ENCODE peak calls at places on chromosomes 4 and X, in five cellular contexts. A is CD14-positive monocyte; H is CD8-positive, alpha-beta T cell; Y is astrocyte of the spinal cord; W is stomach. X is an unnamed sample.

GRCh38 chrX:149865390-149865789 is 15.6 kb upstream of the MAGEA8 start:
- DNase-seq in W (no peak), Y (no peak), H (no peak), A (no peak), X (no peak)

GRCh38 chr4:137630252-137630651 is 98.0 kb upstream of the PCDH18 start:
- DNase-seq in H (no peak), W (no peak), A (no peak), Y (no peak), X (no peak)

GRCh38 chr4:64520393-64520792 is 111.1 kb upstream of the TECRL start:
- DNase-seq in W (no peak), A (no peak), H (no peak), Y (no peak), X (no peak)

GRCh38 chr4:48439988-48440387 is 43.2 kb upstream of the SLC10A4 start:
- DNase-seq in A (no peak), Y (no peak), W (peak), H (no peak), X (peak)

GRCh38 chr4:121233982-121234381 is 69.9 kb upstream of the TNIP3 start:
- DNase-seq in Y (no peak), H (no peak), W (no peak), A (no peak), X (no peak)

GRCh38 chr4:119729815-119730643 is 101.4 kb upstream of the PDE5A start:
- DNase-seq in W (peak), H (no peak), A (no peak), Y (peak), X (peak)

GRCh38 chr4:56646341-56646740 is 34.8 kb downstream of the HOPX start:
- DNase-seq in W (no peak), Y (no peak), A (no peak), H (no peak), X (no peak)

GRCh38 chrX:50905334-50905733 is 5.2 kb upstream of the BMP15 start:
- DNase-seq in Y (no peak), A (no peak), H (no peak), W (no peak), X (no peak)

GRCh38 chrX:129686422-129686948 is 31.7 kb upstream of the APLN start:
- DNase-seq in A (no peak), W (no peak), H (no peak), Y (no peak), X (peak)

GRCh38 chr4:1993169-1993516 is 15.6 kb downstream of the NELFA start:
- DNase-seq in A (peak), W (no peak), H (no peak), Y (no peak), X (no peak)

GRCh38 chrX:72304877-72305276 is 837 bp downstream of the CITED1 start:
- DNase-seq in W (no peak), Y (no peak), H (no peak), A (no peak), X (no peak)

GRCh38 chr4:7391637-7392437 is 42.9 kb downstream of the PSAPL1 start:
- DNase-seq in H (peak), Y (no peak), A (peak), W (peak), X (no peak)

GRCh38 chr4:7394184-7394575 is 40.5 kb downstream of the PSAPL1 start:
- DNase-seq in Y (no peak), H (peak), W (no peak), A (peak), X (no peak)

GRCh38 chr4:7393491-7394183 is 41.1 kb downstream of the PSAPL1 start:
- DNase-seq in Y (no peak), A (peak), W (no peak), H (peak), X (no peak)

GRCh38 chr4:7390906-7391636 is 43.7 kb downstream of the PSAPL1 start:
- DNase-seq in H (peak), W (peak), A (no peak), Y (no peak), X (no peak)

GRCh38 chr4:7392438-7393374 is 42.0 kb downstream of the PSAPL1 start:
- DNase-seq in Y (peak), H (peak), A (peak), W (peak), X (peak)
- TF ChIP-seq CTCF in Y (peak), H (no peak), A (no peak), W (no peak), X (peak)

GRCh38 chrX:2188316-2188715 is 312.5 kb downstream of the DHRSX start:
- DNase-seq in W (no peak), Y (no peak), A (no peak), H (no peak), X (no peak)

GRCh38 chrX:2185341-2186082 is 315.3 kb downstream of the DHRSX start:
- DNase-seq in A (no peak), H (no peak), W (no peak), Y (no peak), X (no peak)

GRCh38 chrX:2187352-2188115 is 313.2 kb downstream of the DHRSX start:
- DNase-seq in A (no peak), H (no peak), W (no peak), Y (no peak), X (no peak)

GRCh38 chrX:2184089-2184488 is 316.7 kb downstream of the DHRSX start:
- DNase-seq in W (no peak), A (no peak), Y (no peak), H (no peak), X (no peak)

DNA sequence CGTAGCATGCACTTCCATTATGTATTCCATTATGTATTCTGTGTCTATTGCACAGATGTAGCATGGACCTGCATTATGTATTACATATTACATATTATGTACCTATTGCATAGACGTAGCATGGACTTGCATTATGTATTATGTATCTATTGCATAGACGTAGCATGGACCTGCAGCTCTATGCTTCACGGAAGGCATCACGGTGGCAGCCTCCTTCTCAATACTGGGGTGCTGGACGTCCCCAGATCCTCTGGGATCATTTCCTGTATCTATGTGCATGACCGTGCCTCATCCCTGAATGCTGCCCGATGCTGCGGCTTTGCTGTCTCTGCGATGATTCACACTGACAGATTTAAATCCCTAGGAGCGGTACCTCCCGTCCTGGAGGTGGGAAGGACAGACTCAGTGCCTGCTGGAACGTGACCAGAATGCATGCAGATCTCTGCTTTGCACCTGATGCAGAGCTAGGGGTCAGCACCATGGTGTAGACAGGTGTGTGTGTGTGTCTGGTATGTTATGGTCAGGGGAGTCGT is 317.5 kb downstream of the DHRSX start:
- DNase-seq in H (no peak), Y (no peak), A (no peak), W (no peak), X (no peak)
- TF ChIP-seq CTCF in H (no peak), Y (no peak), A (no peak), W (no peak), X (no peak)

GRCh38 chr4:95156452-95156765 is 392.4 kb downstream of the UNC5C start:
- DNase-seq in A (no peak), Y (no peak), W (no peak), H (no peak), X (no peak)
- TF ChIP-seq CTCF in A (peak), Y (no peak), W (no peak), H (no peak), X (no peak)

GRCh38 chrX:63739885-63740284 is 45.1 kb downstream of the ARHGEF9 start:
- DNase-seq in A (no peak), H (no peak), Y (no peak), W (no peak), X (no peak)
- TF ChIP-seq CTCF in A (no peak), H (no peak), Y (no peak), W (no peak), X (no peak)

DNA sequence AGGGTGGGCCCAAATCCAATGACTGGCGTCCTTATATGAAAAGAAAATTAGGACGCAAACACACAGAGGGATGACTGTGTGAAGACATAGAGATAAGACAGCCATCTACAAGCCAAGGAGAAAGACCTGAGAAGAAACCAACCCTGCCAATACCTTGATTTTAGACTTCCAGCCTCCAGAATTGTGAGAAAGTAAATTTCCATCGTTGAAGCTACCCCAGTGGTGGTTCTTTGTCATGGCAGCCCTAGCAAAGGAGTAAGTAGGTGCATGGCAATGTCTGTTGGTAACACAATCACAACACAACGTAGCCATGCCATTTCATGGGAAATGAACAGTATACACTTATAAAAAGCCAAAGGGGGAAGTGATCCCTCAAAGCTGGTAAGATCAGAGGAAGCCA is 25.3 kb downstream of the SMIM20 start:
- DNase-seq in W (no peak), A (no peak), Y (no peak), H (no peak), X (no peak)
- TF ChIP-seq CTCF in W (no peak), A (no peak), Y (no peak), H (no peak), X (peak)

DNA sequence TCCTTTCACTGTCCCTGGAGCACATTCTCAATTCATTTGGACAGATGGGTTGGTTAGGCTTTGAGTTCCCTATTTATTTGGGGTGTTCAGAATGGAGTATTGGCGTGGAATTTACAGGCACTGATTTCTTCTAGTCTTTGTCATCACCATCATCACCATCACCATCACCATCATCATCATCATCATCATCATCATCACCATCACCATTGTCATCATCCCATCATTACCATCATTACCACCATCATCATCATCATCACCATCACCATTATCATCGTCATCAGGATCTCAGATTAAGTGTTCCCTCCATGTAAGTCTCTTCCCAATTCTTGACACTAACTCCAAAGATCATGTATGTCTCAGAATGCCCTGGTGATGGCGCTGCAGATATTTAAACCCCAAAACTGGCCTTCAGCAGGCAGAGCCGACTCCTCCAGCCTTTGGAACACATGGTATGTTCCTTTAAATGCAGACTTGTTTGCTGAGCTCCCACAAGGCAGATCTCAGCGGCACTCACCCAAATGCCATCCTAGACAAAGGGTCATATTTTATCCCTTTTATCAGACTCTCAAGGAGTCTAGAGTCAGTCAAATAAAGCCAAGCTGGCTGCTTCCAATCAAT is 19.8 kb upstream of the FAM9A start:
- DNase-seq in A (no peak), W (no peak), H (no peak), Y (no peak), X (peak)
- TF ChIP-seq CTCF in A (no peak), W (no peak), H (no peak), Y (no peak), X (no peak)

GRCh38 chr4:926538-926937 is 5.6 kb downstream of the GAK start:
- DNase-seq in A (no peak), W (peak), H (no peak), Y (no peak), X (no peak)
- TF ChIP-seq CTCF in A (no peak), W (no peak), H (no peak), Y (peak), X (peak)

DNA sequence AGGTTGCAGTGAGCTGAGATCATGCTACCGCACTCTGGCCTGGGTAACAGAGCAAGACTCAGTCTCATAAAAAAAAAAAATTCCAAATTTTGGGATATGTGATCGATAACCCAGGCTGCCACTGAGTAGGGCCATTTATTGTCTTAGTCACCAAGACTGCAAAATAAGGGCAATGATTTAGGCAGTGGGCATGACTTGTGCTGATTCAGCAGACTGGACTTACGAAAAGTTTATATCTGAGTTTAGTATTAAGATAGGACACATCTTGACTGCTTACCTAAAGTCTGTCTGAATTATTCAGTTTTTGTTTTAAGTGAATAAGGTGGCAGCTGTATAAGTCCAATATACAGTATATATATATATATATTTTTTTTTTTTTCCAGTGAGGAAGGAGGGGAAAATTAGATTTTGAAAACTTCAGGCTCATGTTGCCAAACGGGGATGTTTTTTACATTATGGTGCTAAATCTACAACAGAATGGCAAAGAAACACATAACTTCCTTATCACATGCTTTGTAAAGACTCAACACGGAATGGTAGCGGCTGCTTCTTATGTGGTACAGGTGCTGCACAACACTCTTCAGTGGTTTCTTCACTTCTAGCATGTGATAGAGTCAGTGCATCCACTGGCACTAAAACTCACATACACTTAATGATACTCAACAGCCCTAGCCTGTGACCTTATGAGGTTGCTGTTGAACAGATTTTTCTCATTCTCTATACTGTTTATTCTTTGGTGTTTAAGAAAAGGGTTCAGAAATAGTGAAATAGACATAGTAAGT is 6.5 kb downstream of the TEX13D start:
- DNase-seq in W (no peak), A (no peak), Y (no peak), H (no peak), X (no peak)
- TF ChIP-seq CTCF in W (no peak), A (no peak), Y (no peak), H (no peak), X (no peak)

GRCh38 chr4:83342476-83342875 is 7.8 kb upstream of the HPSE start:
- DNase-seq in W (no peak), A (no peak), H (no peak), Y (no peak), X (peak)
- TF ChIP-seq CTCF in W (no peak), A (no peak), H (no peak), Y (no peak), X (no peak)

DNA sequence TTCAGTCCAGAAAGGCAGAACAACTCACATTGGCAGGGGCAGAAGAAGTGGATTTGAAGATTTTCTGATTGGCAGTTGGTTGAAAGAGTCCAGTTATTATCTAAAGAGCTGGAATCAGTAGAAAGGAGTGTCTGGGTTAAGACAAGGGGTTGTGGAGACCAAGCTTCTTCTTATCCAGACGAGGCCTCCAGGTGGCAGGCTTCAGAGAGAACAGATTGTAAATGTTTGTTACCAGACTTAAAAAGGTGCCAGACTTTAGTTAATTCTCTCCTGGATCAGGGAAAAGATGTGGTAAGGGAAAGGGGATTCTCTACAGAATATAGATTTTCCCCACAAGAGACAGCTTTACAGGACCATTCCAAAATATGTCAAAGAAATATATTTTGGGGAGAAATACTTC is 36.7 kb upstream of the TLR3 start:
- DNase-seq in H (no peak), W (no peak), Y (no peak), A (no peak), X (no peak)
- TF ChIP-seq CTCF in H (no peak), W (no peak), Y (peak), A (no peak), X (no peak)